ENCODE peak calls at places on chromosomes 3 and 15, in ten cellular contexts. One of them, this sample, is unnamed.

GRCh38 chr3:149977391-149977790 is 6.7 kb upstream of the PFN2 start:
- DNase-seq in right lobe of liver: no peak
- DNase-seq in fibroblast of mammary gland: no peak
- DNase-seq in Peyer's patch: no peak
- DNase-seq in dorsolateral prefrontal cortex: no peak
- DNase-seq in A549: no peak
- DNase-seq in tibial artery: no peak
- DNase-seq in tibial nerve: no peak
- DNase-seq in pancreas: no peak
- DNase-seq in suprapubic skin: no peak
- DNase-seq in this sample: peak

GRCh38 chr15:65102912-65103311 is 12.1 kb downstream of the UBAP1L start:
- DNase-seq in suprapubic skin: no peak
- DNase-seq in Peyer's patch: no peak
- DNase-seq in fibroblast of mammary gland: no peak
- DNase-seq in dorsolateral prefrontal cortex: no peak
- DNase-seq in right lobe of liver: no peak
- DNase-seq in pancreas: no peak
- DNase-seq in tibial artery: no peak
- DNase-seq in tibial nerve: no peak
- DNase-seq in A549: no peak
- DNase-seq in this sample: no peak

GRCh38 chr15:64246364-64247189 is 83.8 kb upstream of the PPIB start:
- DNase-seq in fibroblast of mammary gland: peak
- DNase-seq in suprapubic skin: no peak
- DNase-seq in tibial nerve: no peak
- DNase-seq in A549: peak
- DNase-seq in dorsolateral prefrontal cortex: no peak
- DNase-seq in tibial artery: no peak
- DNase-seq in Peyer's patch: no peak
- DNase-seq in right lobe of liver: no peak
- DNase-seq in pancreas: no peak
- DNase-seq in this sample: peak

GRCh38 chr3:57743511-57743910 is 12.6 kb upstream of the SLMAP start:
- DNase-seq in suprapubic skin: no peak
- DNase-seq in right lobe of liver: no peak
- DNase-seq in tibial nerve: no peak
- DNase-seq in fibroblast of mammary gland: peak
- DNase-seq in pancreas: no peak
- DNase-seq in tibial artery: no peak
- DNase-seq in dorsolateral prefrontal cortex: no peak
- DNase-seq in Peyer's patch: no peak
- DNase-seq in A549: no peak
- DNase-seq in this sample: no peak

GRCh38 chr3:42979044-42979962 is at the start of gene GASK1A:
- DNase-seq in A549: no peak
- DNase-seq in tibial artery: peak
- DNase-seq in pancreas: peak
- DNase-seq in dorsolateral prefrontal cortex: no peak
- DNase-seq in right lobe of liver: peak
- DNase-seq in Peyer's patch: peak
- DNase-seq in suprapubic skin: peak
- DNase-seq in fibroblast of mammary gland: no peak
- DNase-seq in tibial nerve: no peak
- DNase-seq in this sample: no peak

GRCh38 chr3:13213911-13214846 is 140.9 kb upstream of the IQSEC1 start:
- DNase-seq in fibroblast of mammary gland: no peak
- DNase-seq in tibial artery: no peak
- DNase-seq in right lobe of liver: no peak
- DNase-seq in suprapubic skin: no peak
- DNase-seq in pancreas: peak
- DNase-seq in dorsolateral prefrontal cortex: no peak
- DNase-seq in tibial nerve: no peak
- DNase-seq in A549: no peak
- DNase-seq in Peyer's patch: no peak
- DNase-seq in this sample: no peak

GRCh38 chr3:169297214-169297613 is 366.3 kb downstream of the MECOM start:
- DNase-seq in tibial artery: no peak
- DNase-seq in Peyer's patch: no peak
- DNase-seq in tibial nerve: no peak
- DNase-seq in fibroblast of mammary gland: no peak
- DNase-seq in suprapubic skin: no peak
- DNase-seq in right lobe of liver: no peak
- DNase-seq in pancreas: no peak
- DNase-seq in A549: no peak
- DNase-seq in dorsolateral prefrontal cortex: no peak
- DNase-seq in this sample: no peak

GRCh38 chr3:117052356-117052755 is 342.8 kb downstream of the TUSC7 start:
- DNase-seq in tibial artery: no peak
- DNase-seq in Peyer's patch: no peak
- DNase-seq in dorsolateral prefrontal cortex: no peak
- DNase-seq in right lobe of liver: no peak
- DNase-seq in pancreas: no peak
- DNase-seq in A549: no peak
- DNase-seq in tibial nerve: peak
- DNase-seq in fibroblast of mammary gland: peak
- DNase-seq in suprapubic skin: no peak
- DNase-seq in this sample: peak

GRCh38 chr3:98655666-98656065 is 62.3 kb upstream of the CPOX start:
- DNase-seq in right lobe of liver: no peak
- DNase-seq in pancreas: no peak
- DNase-seq in tibial nerve: no peak
- DNase-seq in suprapubic skin: no peak
- DNase-seq in tibial artery: no peak
- DNase-seq in Peyer's patch: no peak
- DNase-seq in fibroblast of mammary gland: peak
- DNase-seq in dorsolateral prefrontal cortex: no peak
- DNase-seq in A549: no peak
- DNase-seq in this sample: peak

GRCh38 chr15:68842958-68843357 is 22.3 kb upstream of the ANP32A start:
- DNase-seq in right lobe of liver: no peak
- DNase-seq in tibial artery: no peak
- DNase-seq in A549: no peak
- DNase-seq in tibial nerve: no peak
- DNase-seq in Peyer's patch: no peak
- DNase-seq in dorsolateral prefrontal cortex: no peak
- DNase-seq in suprapubic skin: no peak
- DNase-seq in pancreas: no peak
- DNase-seq in fibroblast of mammary gland: no peak
- DNase-seq in this sample: no peak

GRCh38 chr3:190269096-190269495 is 53.1 kb downstream of the CLDN1 start:
- DNase-seq in fibroblast of mammary gland: no peak
- DNase-seq in A549: no peak
- DNase-seq in Peyer's patch: no peak
- DNase-seq in right lobe of liver: no peak
- DNase-seq in dorsolateral prefrontal cortex: no peak
- DNase-seq in tibial nerve: no peak
- DNase-seq in tibial artery: no peak
- DNase-seq in pancreas: no peak
- DNase-seq in suprapubic skin: no peak
- DNase-seq in this sample: peak

GRCh38 chr3:73868688-73869315 is 244.1 kb upstream of the PDZRN3 start:
- DNase-seq in dorsolateral prefrontal cortex: no peak
- DNase-seq in tibial nerve: peak
- DNase-seq in right lobe of liver: no peak
- DNase-seq in suprapubic skin: no peak
- DNase-seq in Peyer's patch: no peak
- DNase-seq in tibial artery: no peak
- DNase-seq in A549: peak
- DNase-seq in fibroblast of mammary gland: peak
- DNase-seq in pancreas: no peak
- DNase-seq in this sample: peak

GRCh38 chr3:179653777-179654117 is 907 bp downstream of the USP13 start:
- DNase-seq in tibial artery: no peak
- DNase-seq in suprapubic skin: no peak
- DNase-seq in pancreas: peak
- DNase-seq in right lobe of liver: no peak
- DNase-seq in dorsolateral prefrontal cortex: no peak
- DNase-seq in tibial nerve: no peak
- DNase-seq in fibroblast of mammary gland: no peak
- DNase-seq in Peyer's patch: peak
- DNase-seq in A549: peak
- DNase-seq in this sample: peak

GRCh38 chr3:190345027-190345821 is 23.0 kb upstream of the CLDN1 start:
- DNase-seq in Peyer's patch: no peak
- DNase-seq in fibroblast of mammary gland: peak
- DNase-seq in dorsolateral prefrontal cortex: no peak
- DNase-seq in suprapubic skin: no peak
- DNase-seq in tibial artery: no peak
- DNase-seq in pancreas: peak
- DNase-seq in A549: no peak
- DNase-seq in right lobe of liver: peak
- DNase-seq in tibial nerve: no peak
- DNase-seq in this sample: peak

DNA sequence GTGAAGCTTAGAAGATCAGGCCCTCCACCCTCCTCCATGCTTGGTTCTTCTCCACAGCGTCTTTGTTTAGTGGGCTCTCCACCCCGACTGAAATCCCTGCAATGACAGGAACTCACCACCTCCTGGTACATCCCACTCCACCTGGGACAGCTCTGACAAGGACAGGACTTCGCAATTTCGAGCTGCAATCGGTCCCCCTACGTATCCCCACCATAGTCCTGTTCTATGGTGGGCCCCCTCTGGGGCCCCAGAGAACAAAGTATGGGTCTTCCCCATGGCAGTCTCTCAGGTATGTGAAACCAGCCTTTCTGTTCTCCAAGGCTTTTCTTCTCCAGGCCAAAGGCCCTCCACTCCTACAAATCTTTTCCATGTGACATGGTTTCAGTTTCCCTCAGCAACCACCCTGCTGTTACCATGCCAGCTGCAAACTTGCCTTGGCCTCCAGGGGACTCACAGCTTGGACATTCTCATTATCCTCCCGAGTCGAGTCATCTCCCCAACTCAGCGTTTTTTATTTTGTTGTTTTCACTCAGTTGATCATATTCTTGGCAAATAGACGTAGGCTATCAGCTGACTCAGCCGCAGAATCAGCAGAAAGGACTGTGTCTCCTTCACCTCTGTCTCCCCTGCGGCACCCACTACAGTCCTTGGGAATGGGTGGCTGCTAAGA is 233.3 kb downstream of the OPA1 start:
- DNase-seq in A549: no peak
- DNase-seq in Peyer's patch: no peak
- DNase-seq in tibial artery: no peak
- DNase-seq in pancreas: peak
- DNase-seq in suprapubic skin: no peak
- DNase-seq in dorsolateral prefrontal cortex: no peak
- DNase-seq in tibial nerve: peak
- DNase-seq in fibroblast of mammary gland: peak
- DNase-seq in right lobe of liver: no peak
- DNase-seq in this sample: peak
- H3K4me3 ChIP-seq in A549: no peak
- H3K4me3 ChIP-seq in Peyer's patch: no peak
- H3K4me3 ChIP-seq in tibial artery: no peak
- H3K4me3 ChIP-seq in pancreas: no peak
- H3K4me3 ChIP-seq in suprapubic skin: no peak
- H3K4me3 ChIP-seq in dorsolateral prefrontal cortex: no peak
- H3K4me3 ChIP-seq in tibial nerve: no peak
- H3K4me3 ChIP-seq in fibroblast of mammary gland: no peak
- H3K4me3 ChIP-seq in right lobe of liver: no peak
- H3K4me3 ChIP-seq in this sample: no peak

GRCh38 chr15:92197761-92198160 is 195.9 kb upstream of the ST8SIA2 start:
- DNase-seq in tibial nerve: no peak
- DNase-seq in Peyer's patch: no peak
- DNase-seq in suprapubic skin: peak
- DNase-seq in pancreas: no peak
- DNase-seq in tibial artery: no peak
- DNase-seq in fibroblast of mammary gland: no peak
- DNase-seq in dorsolateral prefrontal cortex: no peak
- DNase-seq in right lobe of liver: no peak
- DNase-seq in A549: no peak
- DNase-seq in this sample: no peak
- TF ChIP-seq CTCF in tibial nerve: no peak
- TF ChIP-seq CTCF in Peyer's patch: no peak
- TF ChIP-seq CTCF in suprapubic skin: no peak
- TF ChIP-seq CTCF in pancreas: no peak
- TF ChIP-seq CTCF in tibial artery: no peak
- TF ChIP-seq CTCF in fibroblast of mammary gland: no peak
- TF ChIP-seq CTCF in dorsolateral prefrontal cortex: no peak
- TF ChIP-seq CTCF in right lobe of liver: no peak
- TF ChIP-seq CTCF in A549: no peak
- TF ChIP-seq CTCF in this sample: no peak

GRCh38 chr3:34155666-34156065 is 357.2 kb downstream of the PDCD6IP start:
- DNase-seq in tibial nerve: no peak
- DNase-seq in right lobe of liver: no peak
- DNase-seq in dorsolateral prefrontal cortex: no peak
- DNase-seq in suprapubic skin: no peak
- DNase-seq in Peyer's patch: no peak
- DNase-seq in A549: no peak
- DNase-seq in pancreas: no peak
- DNase-seq in fibroblast of mammary gland: no peak
- DNase-seq in tibial artery: no peak
- DNase-seq in this sample: no peak
- H3K4me3 ChIP-seq in tibial nerve: no peak
- H3K4me3 ChIP-seq in right lobe of liver: no peak
- H3K4me3 ChIP-seq in dorsolateral prefrontal cortex: no peak
- H3K4me3 ChIP-seq in suprapubic skin: no peak
- H3K4me3 ChIP-seq in Peyer's patch: no peak
- H3K4me3 ChIP-seq in A549: no peak
- H3K4me3 ChIP-seq in pancreas: no peak
- H3K4me3 ChIP-seq in fibroblast of mammary gland: no peak
- H3K4me3 ChIP-seq in tibial artery: no peak
- H3K4me3 ChIP-seq in this sample: no peak

GRCh38 chr15:40345225-40345866 is 4.6 kb upstream of the CCDC9B start:
- DNase-seq in fibroblast of mammary gland: no peak
- DNase-seq in Peyer's patch: no peak
- DNase-seq in dorsolateral prefrontal cortex: no peak
- DNase-seq in tibial nerve: no peak
- DNase-seq in A549: no peak
- DNase-seq in right lobe of liver: no peak
- DNase-seq in tibial artery: no peak
- DNase-seq in pancreas: no peak
- DNase-seq in suprapubic skin: no peak
- DNase-seq in this sample: no peak

GRCh38 chr15:40344631-40345120 is 3.9 kb upstream of the CCDC9B start:
- DNase-seq in dorsolateral prefrontal cortex: no peak
- DNase-seq in right lobe of liver: peak
- DNase-seq in tibial artery: peak
- DNase-seq in A549: peak
- DNase-seq in Peyer's patch: peak
- DNase-seq in suprapubic skin: no peak
- DNase-seq in fibroblast of mammary gland: peak
- DNase-seq in pancreas: peak
- DNase-seq in tibial nerve: no peak
- DNase-seq in this sample: peak

GRCh38 chr15:40346579-40347558 is 4.0 kb upstream of the PHGR1 start:
- DNase-seq in right lobe of liver: no peak
- DNase-seq in pancreas: no peak
- DNase-seq in tibial artery: no peak
- DNase-seq in tibial nerve: no peak
- DNase-seq in fibroblast of mammary gland: no peak
- DNase-seq in A549: no peak
- DNase-seq in suprapubic skin: no peak
- DNase-seq in Peyer's patch: no peak
- DNase-seq in dorsolateral prefrontal cortex: no peak
- DNase-seq in this sample: no peak

GRCh38 chr15:40347559-40348470 is 3.0 kb upstream of the PHGR1 start:
- DNase-seq in tibial nerve: no peak
- DNase-seq in pancreas: no peak
- DNase-seq in tibial artery: no peak
- DNase-seq in Peyer's patch: no peak
- DNase-seq in suprapubic skin: no peak
- DNase-seq in A549: no peak
- DNase-seq in right lobe of liver: no peak
- DNase-seq in fibroblast of mammary gland: no peak
- DNase-seq in dorsolateral prefrontal cortex: no peak
- DNase-seq in this sample: no peak

GRCh38 chr15:40345867-40346578 is 4.8 kb upstream of the PHGR1 start:
- DNase-seq in suprapubic skin: no peak
- DNase-seq in tibial nerve: no peak
- DNase-seq in right lobe of liver: no peak
- DNase-seq in tibial artery: no peak
- DNase-seq in Peyer's patch: no peak
- DNase-seq in fibroblast of mammary gland: no peak
- DNase-seq in A549: no peak
- DNase-seq in dorsolateral prefrontal cortex: no peak
- DNase-seq in pancreas: no peak
- DNase-seq in this sample: no peak
- TF ChIP-seq CTCF in suprapubic skin: no peak
- TF ChIP-seq CTCF in tibial nerve: no peak
- TF ChIP-seq CTCF in right lobe of liver: no peak
- TF ChIP-seq CTCF in tibial artery: no peak
- TF ChIP-seq CTCF in Peyer's patch: no peak
- TF ChIP-seq CTCF in fibroblast of mammary gland: no peak
- TF ChIP-seq CTCF in A549: no peak
- TF ChIP-seq CTCF in dorsolateral prefrontal cortex: no peak
- TF ChIP-seq CTCF in pancreas: no peak
- TF ChIP-seq CTCF in this sample: no peak